ENCODE peak calls at places on chromosomes 12 and 14, in four cellular contexts. U is lower lobe of right lung, Q is endothelial cell of umbilical vein, R is adrenal gland. O is an unnamed sample.
A peak's percentile ranks its signal among the peaks of the same experiment; 100 is the strongest.

GRCh38 chr14:33636715-33637114 is 314.2 kb downstream of the EGLN3 start:
- DNase-seq in R (no peak), Q (no peak), U (no peak), O (no peak)

GRCh38 chr12:6768385-6769002 is 2.3 kb downstream of the PTMS start:
- DNase-seq in Q (peak; percentile 33), U (no peak), R (peak; percentile 30), O (no peak)

GRCh38 chr12:48419409-48419935 is 52.9 kb upstream of the ANP32D start:
- DNase-seq in R (no peak), Q (no peak), U (no peak), O (no peak)

GRCh38 chr12:107444771-107445170 is 240.8 kb upstream of the PWP1 start:
- DNase-seq in R (no peak), Q (no peak), U (no peak), O (no peak)

GRCh38 chr14:92463141-92463540 is 50.4 kb upstream of the RIN3 start:
- DNase-seq in U (no peak), R (no peak), Q (no peak), O (no peak)

GRCh38 chr12:117498256-117498655 is 136.8 kb upstream of the NOS1 start:
- DNase-seq in R (no peak), Q (no peak), U (no peak), O (no peak)

GRCh38 chr12:7937867-7938506 is 2.0 kb upstream of the SLC2A3 start:
- DNase-seq in R (no peak), U (no peak), Q (peak; percentile 53), O (no peak)

GRCh38 chr12:52378091-52378490 is 7.4 kb downstream of the KRT84 start:
- DNase-seq in Q (no peak), U (no peak), R (no peak), O (no peak)

DNA sequence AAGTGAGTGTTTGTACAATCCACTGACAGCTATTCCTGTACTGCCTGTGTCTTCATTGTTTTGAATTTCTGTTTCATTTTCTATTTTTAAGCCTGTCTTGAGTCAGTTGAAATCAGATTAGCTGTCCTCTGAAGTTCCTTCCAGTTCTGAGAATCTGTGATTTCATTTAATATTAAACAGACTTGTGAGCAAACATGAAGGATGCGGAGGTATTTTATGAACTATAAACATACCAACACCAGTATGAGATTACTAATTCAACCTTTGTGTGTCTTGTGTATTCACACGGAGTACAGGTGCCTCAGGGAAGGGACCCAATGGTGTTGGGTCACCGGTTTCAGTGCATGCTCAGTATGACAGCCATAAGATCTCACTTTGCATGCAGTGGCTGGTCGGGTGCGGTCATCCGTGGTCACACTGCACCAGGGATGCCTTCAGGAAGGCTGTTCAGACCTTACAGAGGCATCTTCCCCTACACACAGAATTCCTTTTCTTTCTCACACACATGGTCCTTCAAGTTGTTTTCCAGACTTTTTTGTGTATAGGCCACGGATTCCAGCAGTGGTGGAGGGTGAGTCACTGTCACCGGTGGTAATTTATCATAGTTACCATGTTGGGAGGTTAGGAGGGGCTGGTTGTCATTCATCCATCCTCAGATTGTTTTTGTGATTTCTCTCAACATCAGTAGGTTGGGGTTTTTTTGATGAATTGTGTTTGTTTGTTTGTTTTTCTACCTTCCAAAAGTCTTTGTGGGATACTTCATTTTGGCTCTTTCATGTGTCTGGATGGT is 103.0 kb upstream of the SFSWAP start:
- DNase-seq in R (no peak), U (no peak), Q (no peak), O (no peak)
- H3K4me1 ChIP-seq in R (no peaks in the 10 kb centered on the region), U (peaks cover 18% of the 10 kb centered on the region), Q (no peaks in the 10 kb centered on the region), O (no peaks in the 10 kb centered on the region)

DNA sequence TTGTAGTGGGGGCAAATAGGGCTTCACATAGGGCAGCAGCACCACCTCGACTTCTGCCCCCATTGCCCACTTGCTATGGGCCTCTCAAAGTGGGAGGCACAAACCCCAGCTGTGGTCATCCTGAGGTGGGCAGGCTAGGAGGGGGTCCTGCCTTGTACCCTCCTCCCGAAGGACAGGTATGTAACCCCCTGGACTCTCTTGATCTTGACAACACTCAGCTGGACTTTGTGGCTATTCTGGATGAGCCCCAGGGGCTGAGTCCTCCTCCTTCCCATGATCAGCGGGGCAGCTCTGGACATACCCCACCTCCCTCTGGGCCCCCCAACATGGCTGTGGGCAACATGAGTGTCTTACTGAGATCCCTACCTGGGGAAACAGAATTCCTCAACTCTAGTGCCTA is 8.0 kb downstream of the ARHGAP9 start:
- DNase-seq in U (no peak), Q (no peak), R (no peak), O (no peak)
- H3K27me3 ChIP-seq in U (peaks cover 34% of the 10 kb centered on the region), Q (peaks cover 60% of the 10 kb centered on the region), R (peaks cover 26% of the 10 kb centered on the region), O (no peaks in the 10 kb centered on the region)

GRCh38 chr12:99476956-99477355 is 170.6 kb upstream of the GARIN6 start:
- DNase-seq in R (no peak), U (no peak), Q (no peak), O (no peak)
- H3K27ac ChIP-seq in R (no peak overlapping the region), U (no peak overlapping the region), Q (no peak overlapping the region), O (no peak overlapping the region)

GRCh38 chr14:56205906-56206305 is 87.7 kb downstream of the PELI2 start:
- DNase-seq in R (no peak), Q (peak; percentile 14), U (no peak), O (no peak)
- H3K4me1 ChIP-seq in R (no peaks in the 10 kb centered on the region), Q (peaks cover 9% of the 10 kb centered on the region), U (peaks cover 14% of the 10 kb centered on the region), O (no peaks in the 10 kb centered on the region)

O was measured in tibial artery.